ENCODE peak calls at places on chromosomes 6 and 20, in five cellular contexts. P is ureter, G is AG08395, D is HFF-Myc, H is GM12892. T is an unnamed sample.

GRCh38 chr20:60913298-60913697 is 338.8 kb upstream of the CDH4 start:
- DNase-seq in P (no peak), G (no peak), D (no peak), H (no peak), T (no peak)

GRCh38 chr6:87730310-87730709 is 28.3 kb upstream of the AKIRIN2 start:
- DNase-seq in P (no peak), G (no peak), D (no peak), H (no peak), T (no peak)

GRCh38 chr20:19867940-19868371 is 109.9 kb downstream of the RIN2 start:
- DNase-seq in P (no peak), G (peak), D (peak), H (no peak), T (no peak)

GRCh38 chr6:91055959-91056358 is 469.1 kb upstream of the MAP3K7 start:
- DNase-seq in P (no peak), G (no peak), D (no peak), H (no peak), T (no peak)

GRCh38 chr6:56388414-56388752 is 141.0 kb upstream of the COL21A1 start:
- DNase-seq in P (no peak), G (no peak), D (no peak), H (no peak), T (no peak)

GRCh38 chr20:23752019-23752418 is 1.3 kb upstream of the CST1 start:
- DNase-seq in P (no peak), G (no peak), D (no peak), H (no peak), T (no peak)

GRCh38 chr6:63272397-63272796 is 47.4 kb downstream of the LGSN start:
- DNase-seq in P (no peak), G (no peak), D (no peak), H (no peak), T (no peak)

GRCh38 chr6:20696676-20697075 is 162.4 kb downstream of the CDKAL1 start:
- DNase-seq in P (no peak), G (peak), D (peak), H (no peak), T (no peak)

GRCh38 chr6:90780778-90781177 is 193.9 kb upstream of the MAP3K7 start:
- DNase-seq in P (no peak), G (no peak), D (no peak), H (no peak), T (no peak)

GRCh38 chr20:7798176-7798575 is 142.1 kb downstream of the HAO1 start:
- DNase-seq in P (no peak), G (no peak), D (no peak), H (no peak), T (no peak)

GRCh38 chr6:113488812-113489685 is 368.1 kb upstream of the MARCKS start:
- DNase-seq in P (no peak), G (no peak), D (no peak), H (no peak), T (no peak)

T was measured in pulmonary artery endothelial cell.